ENCODE peak calls at places on chromosomes 1 and 21, in five cellular contexts. One of them, this sample, is unnamed.

GRCh38 chr21:45982256-45982757 is 737 bp downstream of the COL6A1 start:
- DNase-seq in GM12865: no peak
- DNase-seq in adipocyte: peak
- DNase-seq in neural progenitor cell: peak
- DNase-seq in brain microvascular endothelial cell: no peak
- DNase-seq in this sample: peak

GRCh38 chr1:205582046-205582445 is 49.8 kb downstream of the ELK4 start:
- DNase-seq in GM12865: no peak
- DNase-seq in adipocyte: no peak
- DNase-seq in neural progenitor cell: no peak
- DNase-seq in brain microvascular endothelial cell: no peak
- DNase-seq in this sample: no peak

GRCh38 chr1:199226163-199226562 is 587.3 kb downstream of the PTPRC start:
- DNase-seq in GM12865: peak
- DNase-seq in adipocyte: peak
- DNase-seq in neural progenitor cell: no peak
- DNase-seq in brain microvascular endothelial cell: peak
- DNase-seq in this sample: peak

GRCh38 chr1:35885961-35886558 is 3.1 kb downstream of the AGO1 start:
- DNase-seq in GM12865: no peak
- DNase-seq in adipocyte: peak
- DNase-seq in neural progenitor cell: peak
- DNase-seq in brain microvascular endothelial cell: no peak
- DNase-seq in this sample: no peak

GRCh38 chr1:226118357-226118756 is 55.8 kb downstream of the H3-3A start:
- DNase-seq in GM12865: no peak
- DNase-seq in adipocyte: no peak
- DNase-seq in neural progenitor cell: no peak
- DNase-seq in brain microvascular endothelial cell: no peak
- DNase-seq in this sample: no peak

GRCh38 chr1:220089650-220090556 is at the start of gene BPNT1:
- DNase-seq in GM12865: peak
- DNase-seq in adipocyte: peak
- DNase-seq in neural progenitor cell: peak
- DNase-seq in brain microvascular endothelial cell: peak
- DNase-seq in this sample: peak

GRCh38 chr1:113073457-113073950 is 506 bp downstream of the LRIG2 start:
- DNase-seq in GM12865: peak
- DNase-seq in adipocyte: peak
- DNase-seq in neural progenitor cell: peak
- DNase-seq in brain microvascular endothelial cell: peak
- DNase-seq in this sample: peak

GRCh38 chr1:44810101-44810761 is 1.9 kb downstream of the BTBD19 start:
- DNase-seq in GM12865: peak
- DNase-seq in adipocyte: peak
- DNase-seq in neural progenitor cell: no peak
- DNase-seq in brain microvascular endothelial cell: no peak
- DNase-seq in this sample: peak

GRCh38 chr1:19625264-19625663 is 18.8 kb upstream of the NBL1 start:
- DNase-seq in GM12865: no peak
- DNase-seq in adipocyte: no peak
- DNase-seq in neural progenitor cell: no peak
- DNase-seq in brain microvascular endothelial cell: no peak
- DNase-seq in this sample: no peak

GRCh38 chr1:184387871-184388670 is 1.2 kb downstream of the C1orf21 start:
- DNase-seq in GM12865: peak
- DNase-seq in adipocyte: peak
- DNase-seq in neural progenitor cell: no peak
- DNase-seq in brain microvascular endothelial cell: peak
- DNase-seq in this sample: peak

GRCh38 chr21:20030390-20030789 is 967.8 kb upstream of the NCAM2 start:
- DNase-seq in GM12865: no peak
- DNase-seq in adipocyte: no peak
- DNase-seq in neural progenitor cell: no peak
- DNase-seq in brain microvascular endothelial cell: no peak
- DNase-seq in this sample: no peak

GRCh38 chr1:22870201-22870871 is 102.3 kb downstream of the LACTBL1 start:
- DNase-seq in GM12865: no peak
- DNase-seq in adipocyte: peak
- DNase-seq in neural progenitor cell: no peak
- DNase-seq in brain microvascular endothelial cell: no peak
- DNase-seq in this sample: no peak

GRCh38 chr1:205743977-205744376 is 6.0 kb downstream of the NUCKS1 start:
- DNase-seq in GM12865: no peak
- DNase-seq in adipocyte: no peak
- DNase-seq in neural progenitor cell: peak
- DNase-seq in brain microvascular endothelial cell: no peak
- DNase-seq in this sample: no peak

GRCh38 chr1:3066250-3066711 is 2.7 kb upstream of the PRDM16 start:
- DNase-seq in GM12865: no peak
- DNase-seq in adipocyte: no peak
- DNase-seq in neural progenitor cell: peak
- DNase-seq in brain microvascular endothelial cell: no peak
- DNase-seq in this sample: no peak

GRCh38 chr1:182955596-182956588 is 2.9 kb upstream of the SHCBP1L start:
- DNase-seq in GM12865: peak
- DNase-seq in adipocyte: peak
- DNase-seq in neural progenitor cell: no peak
- DNase-seq in brain microvascular endothelial cell: peak
- DNase-seq in this sample: peak

GRCh38 chr1:187157115-187157514 is 328.4 kb downstream of the PLA2G4A start:
- DNase-seq in GM12865: peak
- DNase-seq in adipocyte: peak
- DNase-seq in neural progenitor cell: no peak
- DNase-seq in brain microvascular endothelial cell: no peak
- DNase-seq in this sample: peak

GRCh38 chr1:26418865-26419349 is 8.3 kb downstream of the LIN28A start:
- DNase-seq in GM12865: no peak
- DNase-seq in adipocyte: no peak
- DNase-seq in neural progenitor cell: peak
- DNase-seq in brain microvascular endothelial cell: no peak
- DNase-seq in this sample: peak

GRCh38 chr1:174519845-174520244 is 72.1 kb downstream of the GPR52 start:
- DNase-seq in GM12865: no peak
- DNase-seq in adipocyte: no peak
- DNase-seq in neural progenitor cell: no peak
- DNase-seq in brain microvascular endothelial cell: no peak
- DNase-seq in this sample: no peak

GRCh38 chr21:34243562-34243961 is 120.2 kb upstream of the KCNE2 start:
- DNase-seq in GM12865: peak
- DNase-seq in adipocyte: no peak
- DNase-seq in neural progenitor cell: peak
- DNase-seq in brain microvascular endothelial cell: no peak
- DNase-seq in this sample: peak

GRCh38 chr1:22685675-22686074 is 25.0 kb upstream of the EPHB2 start:
- DNase-seq in GM12865: no peak
- DNase-seq in adipocyte: no peak
- DNase-seq in neural progenitor cell: no peak
- DNase-seq in brain microvascular endothelial cell: no peak
- DNase-seq in this sample: no peak

GRCh38 chr1:62746086-62746808 is 37.7 kb upstream of the ATG4C start:
- DNase-seq in GM12865: peak
- DNase-seq in adipocyte: peak
- DNase-seq in neural progenitor cell: peak
- DNase-seq in brain microvascular endothelial cell: peak
- DNase-seq in this sample: peak

GRCh38 chr1:93222987-93223675 is 42.6 kb downstream of the CCDC18 start:
- DNase-seq in GM12865: no peak
- DNase-seq in adipocyte: no peak
- DNase-seq in neural progenitor cell: no peak
- DNase-seq in brain microvascular endothelial cell: no peak
- DNase-seq in this sample: no peak

GRCh38 chr1:68327414-68327813 is 95.1 kb upstream of the WLS start:
- DNase-seq in GM12865: no peak
- DNase-seq in adipocyte: peak
- DNase-seq in neural progenitor cell: no peak
- DNase-seq in brain microvascular endothelial cell: no peak
- DNase-seq in this sample: peak

GRCh38 chr1:37171651-37172050 is 137.3 kb upstream of the GRIK3 start:
- DNase-seq in GM12865: no peak
- DNase-seq in adipocyte: no peak
- DNase-seq in neural progenitor cell: no peak
- DNase-seq in brain microvascular endothelial cell: no peak
- DNase-seq in this sample: no peak

DNA sequence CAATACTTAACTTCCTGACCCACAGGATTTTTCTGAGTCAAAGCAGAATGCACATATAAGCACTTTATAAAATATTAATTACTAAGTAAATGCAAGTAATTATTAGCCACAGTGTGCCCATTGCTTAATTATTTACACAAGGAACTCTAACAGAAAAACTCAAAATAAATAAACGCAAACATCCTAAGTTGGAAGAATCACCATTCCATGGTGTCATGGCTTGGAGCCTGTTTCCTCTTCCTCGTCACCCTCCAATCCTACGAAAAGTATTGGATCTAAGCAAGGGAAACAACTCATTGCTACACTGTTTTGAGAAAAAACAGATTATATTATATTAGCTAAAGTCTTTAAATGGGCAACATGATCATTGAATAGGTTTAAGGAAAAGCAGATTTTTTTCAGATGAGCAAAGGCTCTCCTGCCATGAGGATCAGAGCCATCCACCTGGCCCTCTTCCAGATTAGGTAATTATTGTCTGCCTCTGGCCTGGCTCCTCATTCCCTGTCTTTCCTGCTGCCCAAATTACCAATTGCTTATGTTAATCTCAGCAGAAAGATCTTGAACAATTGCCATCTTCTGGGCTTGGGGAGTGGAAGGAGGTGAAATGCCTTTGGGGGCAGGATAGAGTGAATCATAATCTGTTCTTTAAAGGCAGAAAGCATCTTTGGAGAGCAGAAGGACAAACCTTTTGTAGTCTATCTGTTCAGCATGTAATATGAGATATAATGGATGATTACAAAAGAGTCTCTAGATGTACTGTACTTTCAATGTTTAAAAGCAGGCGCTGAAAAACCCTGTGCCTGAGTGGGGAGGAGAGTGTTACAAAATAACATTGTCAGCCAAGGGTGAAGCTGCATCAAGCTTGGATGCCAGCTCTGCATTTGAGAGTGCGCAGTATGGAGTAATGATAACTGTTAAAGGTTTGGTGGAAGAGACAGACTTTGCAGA is 121.2 kb downstream of the DUSP10 start:
- DNase-seq in GM12865: no peak
- DNase-seq in adipocyte: peak
- DNase-seq in neural progenitor cell: no peak
- DNase-seq in brain microvascular endothelial cell: no peak
- DNase-seq in this sample: peak
- H3K4me3 ChIP-seq in GM12865: no peak
- H3K4me3 ChIP-seq in adipocyte: no peak
- H3K4me3 ChIP-seq in neural progenitor cell: no peak
- H3K4me3 ChIP-seq in brain microvascular endothelial cell: no peak
- H3K4me3 ChIP-seq in this sample: no peak

DNA sequence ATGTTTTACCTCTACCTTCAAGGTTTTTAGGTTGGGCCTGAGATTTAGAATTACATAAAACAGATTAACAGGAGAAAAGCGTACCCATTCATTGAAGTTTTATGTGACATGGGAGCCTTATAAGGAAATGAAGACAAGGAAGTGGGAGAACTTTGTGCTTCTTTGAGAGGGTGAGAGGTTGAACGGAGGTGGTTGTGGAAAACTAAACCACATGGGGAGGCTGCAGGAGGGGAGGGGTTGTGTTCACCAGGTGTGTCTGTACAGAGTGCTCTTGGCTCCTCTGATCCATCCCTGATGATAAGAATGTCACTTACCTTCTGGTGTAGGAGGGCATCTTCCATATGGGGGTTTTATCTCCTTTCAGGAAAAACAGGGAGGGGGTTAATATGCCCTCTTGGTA is 2.7 kb downstream of the SLX9 start:
- DNase-seq in GM12865: no peak
- DNase-seq in adipocyte: no peak
- DNase-seq in neural progenitor cell: no peak
- DNase-seq in brain microvascular endothelial cell: no peak
- DNase-seq in this sample: no peak
- H3K4me3 ChIP-seq in GM12865: no peak
- H3K4me3 ChIP-seq in adipocyte: no peak
- H3K4me3 ChIP-seq in neural progenitor cell: no peak
- H3K4me3 ChIP-seq in brain microvascular endothelial cell: no peak
- H3K4me3 ChIP-seq in this sample: no peak

DNA sequence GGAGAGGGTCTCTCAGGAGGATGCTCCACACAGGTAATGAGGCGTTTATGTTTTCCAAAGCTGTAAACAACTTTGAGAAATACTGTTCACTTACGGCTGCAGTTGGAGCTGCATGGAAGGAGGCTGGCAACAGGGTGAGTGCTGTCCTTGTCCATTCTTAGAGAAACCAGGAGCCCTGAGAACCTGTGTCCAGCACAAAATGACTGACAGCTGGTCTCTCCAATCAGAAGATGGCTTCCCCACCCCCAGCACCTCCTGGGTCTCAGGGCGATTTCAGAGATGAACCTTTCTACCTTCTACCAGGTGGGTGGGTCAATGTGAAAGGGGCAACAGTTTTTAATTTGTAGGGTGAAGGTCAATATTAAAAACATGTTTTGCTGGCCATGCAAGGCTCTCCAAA is 353.6 kb downstream of the NPHP4 start:
- DNase-seq in GM12865: no peak
- DNase-seq in adipocyte: no peak
- DNase-seq in neural progenitor cell: no peak
- DNase-seq in brain microvascular endothelial cell: no peak
- DNase-seq in this sample: no peak
- H3K4me3 ChIP-seq in GM12865: no peak
- H3K4me3 ChIP-seq in adipocyte: no peak
- H3K4me3 ChIP-seq in neural progenitor cell: no peak
- H3K4me3 ChIP-seq in brain microvascular endothelial cell: no peak
- H3K4me3 ChIP-seq in this sample: no peak

DNA sequence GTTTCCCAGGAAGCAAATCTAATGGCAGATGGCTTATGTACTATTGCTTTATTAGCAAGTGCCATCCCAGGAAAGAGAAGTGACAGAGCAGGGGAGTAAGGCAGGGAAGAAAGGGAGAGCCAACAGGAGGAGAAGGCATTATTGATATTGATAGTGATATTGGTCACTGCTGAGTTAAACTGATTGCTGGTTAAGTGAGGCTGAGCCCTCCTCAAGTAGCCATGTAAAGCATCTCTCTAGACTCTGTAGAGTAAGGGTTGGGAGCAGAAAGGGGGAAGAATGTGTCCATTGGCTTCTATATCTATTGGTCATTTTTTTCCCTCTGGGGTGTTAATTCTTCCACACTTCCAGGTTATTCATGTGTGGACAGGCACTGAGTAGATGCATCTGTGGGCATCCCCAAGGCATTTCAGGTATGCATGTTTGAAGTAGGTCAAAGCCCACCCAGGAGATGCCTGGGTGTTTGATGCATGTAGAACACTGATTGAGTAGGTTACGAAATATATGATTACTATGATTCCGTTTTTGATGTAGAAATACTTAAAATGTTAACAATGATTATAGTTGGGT is 290.5 kb upstream of the DPYD start:
- DNase-seq in GM12865: no peak
- DNase-seq in adipocyte: no peak
- DNase-seq in neural progenitor cell: no peak
- DNase-seq in brain microvascular endothelial cell: no peak
- DNase-seq in this sample: no peak
- H3K4me3 ChIP-seq in GM12865: no peak
- H3K4me3 ChIP-seq in adipocyte: no peak
- H3K4me3 ChIP-seq in neural progenitor cell: no peak
- H3K4me3 ChIP-seq in brain microvascular endothelial cell: peak
- H3K4me3 ChIP-seq in this sample: no peak